ENCODE peak calls at places on chromosomes 11 and 22, in four cellular contexts. K, X, O and W are unnamed samples.

GRCh38 chr11:110463153-110463552 is 33.4 kb downstream of the FDX1 start:
- DNase-seq in K (no peak), O (no peak), X (peak; percentile 12), W (peak; percentile 33)

GRCh38 chr11:94629741-94630140 is 62.6 kb downstream of the PIWIL4 start:
- DNase-seq in O (no peak), K (no peak), X (no peak), W (no peak)

GRCh38 chr11:45563801-45564200 is 101.6 kb downstream of the CHST1 start:
- DNase-seq in K (no peak), X (peak; percentile 16), O (no peak), W (no peak)

GRCh38 chr22:38079804-38080203 is 4.2 kb downstream of the SLC16A8 start:
- DNase-seq in X (no peak), O (no peak), K (no peak), W (no peak)

GRCh38 chr11:126109941-126110731 is 47.5 kb upstream of the CDON start:
- DNase-seq in O (no peak), X (no peak), K (no peak), W (no peak)

GRCh38 chr22:30314918-30315317 is 11.8 kb downstream of the TBC1D10A start:
- DNase-seq in X (no peak), K (no peak), O (peak; percentile 66), W (no peak)

GRCh38 chr22:22748297-22748743 is 103.9 kb downstream of the GGTLC2 start:
- DNase-seq in O (no peak), X (peak; percentile 85), K (peak; percentile 35), W (peak; percentile 59)

GRCh38 chr11:16809901-16810668 is 71.6 kb downstream of the C11orf58 start:
- DNase-seq in K (no peak), X (no peak), O (no peak), W (no peak)

GRCh38 chr11:116225236-116225635 is 547.6 kb downstream of the BUD13 start:
- DNase-seq in K (no peak), O (no peak), X (no peak), W (no peak)

GRCh38 chr11:111514216-111515031 is at the start of gene HOATZ:
- DNase-seq in O (no peak), K (no peak), X (peak; percentile 32), W (no peak)

GRCh38 chr11:102469196-102469821 is 16.7 kb upstream of the TMEM123 start:
- DNase-seq in X (no peak), O (no peak), K (no peak), W (no peak)

GRCh38 chr22:33529424-33530113 is 390.7 kb downstream of the LARGE1 start:
- DNase-seq in X (no peak), O (no peak), K (no peak), W (no peak)

GRCh38 chr11:121553806-121554205 is 101.0 kb upstream of the SORL1-AS1 start:
- DNase-seq in O (no peak), X (no peak), K (peak; percentile 91), W (no peak)

GRCh38 chr11:119793335-119793984 is 64.5 kb upstream of the NECTIN1 start:
- DNase-seq in O (no peak), K (no peak), X (no peak), W (no peak)

GRCh38 chr11:30561691-30562412 is 24.3 kb downstream of the MPPED2 start:
- DNase-seq in K (no peak), X (no peak), O (no peak), W (no peak)

GRCh38 chr11:71539017-71539416 is 1.2 kb downstream of the KRTAP5-8 start:
- DNase-seq in O (no peak), K (no peak), X (no peak), W (no peak)

GRCh38 chr22:27761036-27761435 is 40.5 kb downstream of the MN1 start:
- DNase-seq in X (no peak), O (no peak), K (no peak), W (no peak)

GRCh38 chr11:15308840-15309239 is 194.1 kb downstream of the INSC start:
- DNase-seq in K (no peak), X (no peak), O (no peak), W (no peak)

GRCh38 chr22:20663137-20663828 is 110.6 kb upstream of the SERPIND1 start:
- DNase-seq in K (no peak), X (no peak), O (no peak), W (no peak)

DNA sequence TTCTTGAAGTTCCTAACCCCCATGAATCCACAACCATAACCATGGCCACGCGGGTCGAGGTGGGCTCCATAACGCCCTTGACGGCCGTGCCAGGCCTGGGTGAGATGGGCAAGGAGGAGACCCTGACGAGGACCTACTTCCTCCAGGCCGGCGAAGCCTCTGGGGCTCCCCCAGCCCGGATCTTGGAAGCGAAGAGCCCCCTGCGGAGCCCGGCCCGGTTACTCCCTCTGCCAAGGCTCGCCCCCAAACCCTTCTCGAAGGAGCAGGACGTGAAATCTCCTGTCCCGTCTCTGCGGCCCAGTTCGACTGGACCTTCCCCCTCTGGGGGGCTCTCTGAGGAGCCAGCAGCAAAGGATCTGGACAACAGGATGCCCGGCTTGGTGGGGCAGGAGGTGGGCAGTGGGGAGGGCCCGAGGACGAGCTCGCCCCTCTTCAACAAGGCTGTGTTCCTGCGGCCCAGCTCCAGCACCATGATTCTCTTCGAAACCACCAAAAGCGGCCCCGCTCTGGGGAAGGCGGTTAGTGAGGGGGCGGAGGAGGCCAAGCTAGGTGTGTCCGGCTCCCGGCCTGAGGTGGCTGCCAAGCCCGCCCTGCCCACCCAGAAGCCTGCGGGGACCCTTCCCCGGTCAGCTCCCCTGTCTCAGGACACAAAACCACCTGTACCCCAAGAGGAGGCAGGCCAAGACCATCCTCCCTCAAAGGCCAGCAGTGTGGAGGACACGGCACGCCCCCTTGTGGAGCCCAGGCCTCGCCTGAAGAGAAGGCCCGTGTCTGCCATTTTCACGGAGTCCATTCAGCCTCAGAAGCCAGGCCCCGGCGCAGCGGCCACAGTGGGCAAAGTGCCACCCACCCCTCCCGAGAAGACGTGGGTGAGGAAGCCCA is 75.7 kb downstream of the KIAA1671 start:
- DNase-seq in X (peak; percentile 37), O (no peak), K (no peak), W (peak; percentile 42)
- TF ChIP-seq TARDBP in X (no peak), O (no peak), K (no peak), W (no peak)

GRCh38 chr22:24209016-24209415 is 27.7 kb downstream of the SUSD2 start:
- DNase-seq in O (no peak), K (no peak), X (no peak), W (no peak)

GRCh38 chr22:24208012-24208749 is 26.9 kb downstream of the SUSD2 start:
- DNase-seq in O (no peak), K (peak; percentile 92), X (no peak), W (no peak)

GRCh38 chr22:24201681-24202590 is 20.6 kb downstream of the SUSD2 start:
- DNase-seq in X (no peak), O (no peak), K (peak; percentile 39), W (no peak)

GRCh38 chr22:24205438-24206189 is 24.3 kb downstream of the SUSD2 start:
- DNase-seq in K (no peak), X (no peak), O (no peak), W (no peak)

DNA sequence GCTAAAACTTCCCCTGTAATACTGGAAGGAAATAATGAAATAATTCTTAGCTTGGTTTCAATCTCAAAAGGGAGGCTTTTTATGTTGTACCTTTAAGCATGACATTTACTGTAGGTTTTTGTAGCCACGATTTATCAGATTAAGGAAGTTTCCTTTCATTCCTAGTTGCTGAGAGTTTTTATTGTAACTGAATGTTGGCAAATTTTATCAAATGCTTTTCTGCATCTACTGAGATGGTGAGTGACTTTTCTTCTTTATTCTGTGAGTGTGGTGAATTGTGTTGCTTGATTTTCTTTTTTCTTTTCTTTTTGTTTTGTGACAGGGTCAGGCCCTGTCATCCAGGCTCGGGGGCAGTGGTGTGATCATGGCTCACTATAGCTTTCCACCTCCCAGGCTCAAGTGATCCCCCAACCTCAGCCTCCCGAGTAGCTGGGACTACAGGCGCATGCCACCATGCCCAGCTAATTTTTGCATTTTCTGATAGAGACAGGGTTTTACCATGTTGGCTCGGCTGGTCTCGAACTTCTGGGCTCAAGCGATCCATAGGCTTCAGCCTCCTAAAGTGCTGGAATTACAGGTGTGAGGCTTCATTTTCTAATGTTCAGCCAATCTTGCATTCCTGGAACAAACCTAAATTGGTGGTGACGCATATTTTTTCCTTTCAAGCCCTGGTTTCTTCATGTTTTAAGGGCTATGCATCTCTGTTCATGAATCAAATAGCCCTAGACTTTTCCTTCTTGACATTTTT is 26.2 kb downstream of the SUSD2 start:
- DNase-seq in O (no peak), K (no peak), X (no peak), W (no peak)
- TF ChIP-seq SP1 in O (no peak), K (no peak), X (no peak), W (no peak)

GRCh38 chr11:64235427-64236161 is 1.2 kb downstream of the VEGFB start:
- DNase-seq in X (no peak), K (no peak), O (no peak), W (no peak)
- TF ChIP-seq TARDBP in X (no peak), K (no peak), O (no peak), W (no peak)

DNA sequence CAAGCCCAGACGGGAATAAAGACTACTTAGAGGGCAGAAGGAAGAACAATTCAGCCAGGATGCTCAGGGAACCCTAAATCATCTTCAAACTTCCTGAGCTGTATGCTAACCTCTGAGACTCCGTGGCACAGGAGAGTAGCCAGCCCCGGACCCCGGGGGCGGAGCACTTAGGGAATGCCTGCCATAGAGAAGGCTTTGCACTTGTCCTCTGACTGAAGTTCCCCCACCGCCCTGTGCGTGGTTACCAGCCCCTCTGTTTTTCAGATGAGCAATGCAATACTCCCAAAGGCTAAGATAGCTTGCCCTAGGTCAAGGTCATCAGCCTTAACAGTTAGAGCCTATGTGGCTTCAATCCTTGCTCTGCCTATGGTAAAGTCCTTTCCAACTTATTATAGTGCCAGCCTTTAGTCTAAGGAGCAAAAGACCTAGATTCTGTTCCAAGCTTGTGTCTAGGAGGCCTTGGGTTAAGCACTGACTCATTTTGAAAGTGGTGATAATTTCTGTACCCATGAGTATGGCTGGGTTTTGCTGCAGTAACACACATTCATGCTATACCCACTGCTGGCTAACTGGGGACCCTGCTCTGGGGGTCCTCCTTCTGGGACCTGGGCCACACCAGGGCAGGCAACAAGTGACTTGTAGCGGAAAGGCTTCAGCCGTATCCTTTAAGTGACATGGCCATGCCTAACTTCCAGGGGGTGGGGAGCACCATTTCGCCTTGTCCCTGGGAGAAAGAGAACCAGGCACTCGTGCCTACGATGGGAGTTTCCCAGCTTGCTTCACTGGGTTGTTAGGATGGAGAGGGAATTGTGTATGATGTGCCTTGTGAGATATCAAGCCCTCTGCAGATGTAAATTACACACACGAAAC is 151.1 kb downstream of the CACNA1I start:
- DNase-seq in K (no peak), O (no peak), X (no peak), W (no peak)
- TF ChIP-seq SP1 in K (no peak), O (no peak), X (no peak), W (no peak)

GRCh38 chr11:134118016-134118415 is 49.1 kb downstream of the JAM3 start:
- DNase-seq in O (no peak), K (no peak), X (no peak), W (no peak)

GRCh38 chr11:134116210-134116609 is 47.3 kb downstream of the JAM3 start:
- DNase-seq in K (no peak), X (no peak), O (no peak), W (no peak)

GRCh38 chr11:134120921-134121526 is 52.2 kb downstream of the JAM3 start:
- DNase-seq in K (no peak), X (no peak), O (no peak), W (no peak)

GRCh38 chr11:134119094-134119493 is 50.2 kb downstream of the JAM3 start:
- DNase-seq in X (no peak), K (no peak), O (no peak), W (no peak)

GRCh38 chr11:134120143-134120850 is 51.4 kb downstream of the JAM3 start:
- DNase-seq in O (no peak), K (no peak), X (no peak), W (no peak)
- TF ChIP-seq TARDBP in O (no peak), K (no peak), X (no peak), W (no peak)